ENCODE peak calls at places on chromosomes 11 and 22, in six cellular contexts. X, K, C, V, O and L are unnamed samples. For H3K4me1 and H3K36me3, the result is how much of the 10 kb centered on the place peaks cover.

GRCh38 chr11:65442952-65443351 is 20.4 kb downstream of the NEAT1 start:
- DNase-seq in O (no peak), K (peak), C (no peak), X (no peak), V (peak), L (no peak)

GRCh38 chr11:69819541-69820070 is 390 bp upstream of the FGF3 start:
- DNase-seq in K (no peak), X (no peak), O (no peak), V (no peak), C (no peak), L (no peak)

GRCh38 chr11:944711-945470 is 19.2 kb downstream of the AP2A2 start:
- DNase-seq in V (no peak), C (no peak), X (no peak), K (no peak), O (no peak), L (no peak)

GRCh38 chr11:46543564-46543963 is 50.3 kb downstream of the AMBRA1 start:
- DNase-seq in V (no peak), C (no peak), O (no peak), X (no peak), K (no peak), L (no peak)

GRCh38 chr11:111422494-111423249 is 43.6 kb upstream of the POU2AF1 start:
- DNase-seq in V (peak), O (peak), X (peak), C (peak), K (peak), L (peak)

GRCh38 chr11:66969584-66970205 is 5.4 kb upstream of the C11orf86 start:
- DNase-seq in V (no peak), C (no peak), K (no peak), X (no peak), O (no peak), L (no peak)

GRCh38 chr11:15011741-15012140 is 39.6 kb upstream of the CALCA start:
- DNase-seq in O (no peak), X (no peak), V (no peak), C (no peak), K (no peak), L (no peak)

GRCh38 chr22:32473388-32473952 is 1.1 kb upstream of the FBXO7 start:
- DNase-seq in K (no peak), O (no peak), X (peak), C (no peak), V (peak), L (no peak)

GRCh38 chr22:49659281-49659923 is 168.3 kb downstream of the BRD1 start:
- DNase-seq in V (no peak), C (peak), O (peak), X (no peak), K (no peak), L (no peak)

DNA sequence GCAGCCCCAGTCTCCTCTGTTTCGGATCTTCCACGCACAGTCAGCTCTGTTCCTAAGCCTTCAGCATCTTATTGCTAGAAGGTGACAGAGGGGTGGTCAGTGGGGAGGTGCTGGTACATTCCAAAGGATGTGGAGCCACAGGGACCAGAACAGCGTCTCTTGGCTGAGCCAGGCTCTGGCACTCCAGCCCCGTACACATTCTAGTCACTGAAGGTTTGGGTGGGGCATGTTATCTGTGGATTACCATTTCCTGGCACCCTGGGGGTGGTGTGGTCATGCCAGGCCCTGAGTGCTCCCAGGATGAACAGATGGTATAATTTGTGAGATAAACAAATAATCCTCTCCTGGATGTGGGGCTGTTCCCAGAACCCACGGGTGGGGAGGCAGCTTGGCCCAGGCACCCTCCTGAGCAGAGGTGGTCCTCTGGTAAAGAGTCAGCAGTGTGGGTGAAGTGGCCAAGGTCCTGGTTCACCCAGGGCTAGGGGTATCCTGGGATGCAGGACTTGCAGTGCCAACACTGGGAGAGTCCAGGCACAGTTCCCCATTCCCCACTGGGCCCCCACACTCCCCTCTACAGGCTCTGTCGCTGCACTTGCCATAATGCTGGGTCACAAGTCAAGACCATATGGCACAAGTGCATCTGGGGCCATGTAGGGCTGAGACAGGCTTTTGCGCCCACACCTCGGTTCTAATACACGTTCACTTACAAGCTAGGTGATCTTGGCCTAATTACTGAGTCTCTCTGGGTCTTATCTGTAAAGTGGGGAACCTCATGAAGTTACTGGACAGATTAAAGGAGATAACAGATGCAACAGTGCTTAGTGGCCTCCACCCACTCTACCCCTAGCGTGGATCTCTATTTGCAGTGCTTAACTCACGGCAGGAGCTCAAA is 33.0 kb downstream of the DKK3 start:
- DNase-seq in K (no peak), X (no peak), O (no peak), C (no peak), V (no peak), L (no peak)
- H3K4me1 ChIP-seq in K (under half), X (under half), O (half or more), C (under half), V (under half), L (under half)

GRCh38 chr11:10520562-10520961 is 20.4 kb downstream of the RNF141 start:
- DNase-seq in V (no peak), X (no peak), C (no peak), O (no peak), K (no peak), L (no peak)

GRCh38 chr11:10519630-10520029 is 21.4 kb downstream of the RNF141 start:
- DNase-seq in K (no peak), C (no peak), O (no peak), X (no peak), V (no peak), L (no peak)

GRCh38 chr11:10524471-10524870 is 16.5 kb downstream of the RNF141 start:
- DNase-seq in V (no peak), O (no peak), K (no peak), C (no peak), X (no peak), L (no peak)

GRCh38 chr11:10522276-10522675 is 18.7 kb downstream of the RNF141 start:
- DNase-seq in C (no peak), K (no peak), X (no peak), O (no peak), V (no peak), L (no peak)

GRCh38 chr11:10522921-10523320 is 18.1 kb downstream of the RNF141 start:
- DNase-seq in C (no peak), O (no peak), V (peak), K (no peak), X (no peak), L (no peak)
- H3K36me3 ChIP-seq in C (under half), O (half or more), V (half or more), K (under half), X (under half), L (under half)

DNA sequence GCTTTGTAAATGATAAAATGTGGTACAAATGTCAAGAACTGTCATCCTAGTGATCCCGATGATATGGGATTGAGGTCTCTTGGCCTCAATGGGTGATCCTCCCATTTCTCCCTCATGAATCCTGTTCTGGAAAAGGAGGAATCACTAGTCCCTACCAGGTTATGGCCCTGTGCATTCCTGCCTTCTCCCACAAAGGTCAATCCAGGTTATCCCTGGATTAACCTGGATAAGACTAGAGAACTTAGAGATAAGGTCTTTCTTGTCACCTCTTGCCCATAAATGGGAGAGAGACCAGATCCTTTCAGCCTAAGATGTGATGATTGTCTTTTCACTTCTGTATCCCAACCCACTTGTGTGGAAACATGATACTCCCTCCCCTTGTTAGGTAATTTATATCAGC is 396.7 kb downstream of the BUD13 start:
- DNase-seq in O (no peak), C (peak), X (no peak), V (no peak), K (no peak), L (no peak)
- H3K4me1 ChIP-seq in O (under half), C (under half), X (under half), V (under half), K (under half), L (under half)

GRCh38 chr11:3090096-3090901 is 33.1 kb upstream of the CARS1 start:
- DNase-seq in K (no peak), V (no peak), X (no peak), C (no peak), O (no peak), L (no peak)

GRCh38 chr11:3092603-3093141 is 35.4 kb upstream of the CARS1 start:
- DNase-seq in C (no peak), O (no peak), X (no peak), V (no peak), K (no peak), L (peak)

GRCh38 chr11:3089236-3090061 is 32.2 kb upstream of the CARS1 start:
- DNase-seq in X (no peak), K (no peak), V (no peak), O (no peak), C (no peak), L (no peak)

GRCh38 chr11:3091846-3092602 is 34.8 kb upstream of the CARS1 start:
- DNase-seq in V (peak), K (peak), X (peak), C (peak), O (peak), L (peak)

DNA sequence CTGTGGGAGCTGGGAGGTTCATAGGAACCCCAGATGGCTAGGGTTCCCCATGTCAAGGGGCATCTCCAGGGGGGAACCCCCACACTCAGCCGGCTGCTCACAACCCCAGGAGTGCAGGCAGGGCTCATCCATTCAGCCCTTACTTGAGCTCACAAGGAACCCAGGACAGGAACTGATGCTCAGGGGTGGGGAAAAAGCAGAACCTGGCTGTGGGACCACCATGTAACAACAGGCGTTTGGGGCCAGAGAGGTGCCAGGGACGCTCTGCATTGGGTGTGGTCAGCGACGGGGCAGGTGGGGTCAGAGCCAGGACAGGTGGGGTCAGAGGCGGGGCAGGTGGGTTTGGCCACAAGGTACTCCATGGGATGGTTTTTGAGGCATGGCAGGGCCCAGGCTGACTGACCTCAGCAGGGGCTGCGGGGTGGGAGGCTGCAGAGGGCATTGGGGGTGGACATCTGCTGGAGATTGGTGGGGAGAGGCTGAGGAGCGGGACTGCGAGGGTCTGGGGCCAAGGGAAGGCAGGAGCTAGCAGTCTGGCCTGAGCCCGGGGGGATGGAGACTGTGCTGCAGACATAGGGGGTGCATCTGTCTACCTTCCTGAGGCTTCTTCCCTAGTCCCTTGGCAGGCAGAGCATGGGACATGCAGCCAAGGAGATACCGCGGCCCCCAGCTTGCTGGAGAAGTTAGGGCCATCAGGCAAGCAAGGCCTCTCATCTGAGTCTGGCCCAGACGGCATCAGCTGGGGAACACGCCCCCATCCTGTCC is 34.0 kb upstream of the CARS1 start:
- DNase-seq in V (no peak), X (no peak), C (no peak), K (no peak), O (peak), L (no peak)
- H3K36me3 ChIP-seq in V (under half), X (under half), C (under half), K (under half), O (half or more), L (under half)

GRCh38 chr11:102467853-102468580 is 15.5 kb upstream of the TMEM123 start:
- DNase-seq in V (no peak), K (no peak), C (no peak), X (no peak), O (no peak), L (no peak)
- H3K4me1 ChIP-seq in V (under half), K (under half), C (under half), X (under half), O (under half), L (under half)

GRCh38 chr11:72234920-72235319 is 9.1 kb downstream of the PHOX2A start:
- DNase-seq in V (no peak), C (peak), X (no peak), O (no peak), K (no peak), L (no peak)
- H3K36me3 ChIP-seq in V (under half), C (under half), X (under half), O (half or more), K (under half), L (under half)